ENCODE peak calls at places on chromosome 6, in ten cellular contexts. J is stimulated activated CD4-positive, alpha-beta T cell treated with anti-CD3 and anti-CD28 coated beads, Interleukin-2, amount 100 ng/mL, for 24 hours; X is kidney tubule cell; O is cardiac fibroblast; U is endodermal cell; E is EH; F is RPMI7951; B is NCI-H1105; Z is left ventricle myocardium inferior; I is AG10803. Q is an unnamed sample.

GRCh38 chr6:487956-488355 is 96.4 kb downstream of the IRF4 start:
- DNase-seq in O (no peak), I (no peak), U (no peak), J (no peak), Z (no peak), F (peak), B (no peak), E (no peak), X (no peak), Q (no peak)

GRCh38 chr6:83169096-83169495 is 24.0 kb downstream of the PGM3 start:
- DNase-seq in E (no peak), F (no peak), I (no peak), U (no peak), X (no peak), Z (no peak), J (no peak), B (no peak), O (no peak), Q (no peak)

GRCh38 chr6:113644861-113645575 is 212.1 kb upstream of the MARCKS start:
- DNase-seq in F (peak), X (peak), B (no peak), E (peak), J (no peak), I (peak), U (no peak), Z (no peak), O (peak), Q (no peak)

GRCh38 chr6:116012471-116012949 is 48.2 kb downstream of the FRK start:
- DNase-seq in Z (no peak), J (no peak), O (no peak), I (no peak), F (no peak), B (no peak), X (peak), U (no peak), E (no peak), Q (no peak)

GRCh38 chr6:139262519-139263300 is 29.1 kb downstream of the TXLNB start:
- DNase-seq in Z (no peak), X (peak), I (no peak), E (no peak), F (no peak), B (no peak), O (no peak), U (no peak), J (peak), Q (no peak)

GRCh38 chr6:77292564-77293546 is 170.4 kb downstream of the HTR1B start:
- DNase-seq in U (no peak), J (no peak), Z (no peak), E (peak), I (peak), X (peak), F (peak), O (peak), B (no peak), Q (no peak)

GRCh38 chr6:3352678-3353077 is 93.9 kb downstream of the PSMG4 start:
- DNase-seq in F (no peak), X (no peak), O (no peak), E (no peak), B (no peak), I (no peak), U (no peak), Z (no peak), J (no peak), Q (no peak)

GRCh38 chr6:46491201-46491788 is at the start of gene RCAN2:
- DNase-seq in J (peak), B (peak), I (peak), U (peak), Z (peak), F (peak), X (peak), E (peak), O (no peak), Q (peak)

GRCh38 chr6:54598787-54599309 is 247.7 kb upstream of the FAM83B start:
- DNase-seq in F (no peak), B (no peak), X (no peak), I (peak), U (no peak), E (no peak), O (peak), Z (no peak), J (no peak), Q (no peak)

Q was measured in ELF-1.